ENCODE peak calls at places on chromosomes 6 and 20, in five cellular contexts. G is stimulated activated CD4-positive, alpha-beta T cell treated with anti-CD3 and anti-CD28 coated beads, Interleukin-12 subunit alpha, Interleukin-12 subunit beta, amount 100 ng/mL, for 48 hours; E is NCI-H510A treated with DMSO at 0.1 percent for 48 hours; H is activated naive CD4-positive, alpha-beta T cell treated with anti-CD3 and anti-CD28 coated beads, Interleukin-2, amount 10 ng/mL, durations not matched to agents 7 days and 5 days; K is B cell. Z is an unnamed sample.

GRCh38 chr6:71537717-71538116 is 249.1 kb downstream of the OGFRL1 start:
- DNase-seq in K (no peak), E (no peak), H (no peak), G (no peak), Z (no peak)

GRCh38 chr6:119467478-119468081 is 118.0 kb upstream of the MAN1A1 start:
- DNase-seq in H (no peak), E (no peak), G (no peak), K (no peak), Z (no peak)

GRCh38 chr20:4472906-4473305 is 248.8 kb upstream of the PRND start:
- DNase-seq in E (no peak), G (no peak), H (no peak), K (no peak), Z (no peak)

GRCh38 chr6:89282749-89283148 is 32.4 kb downstream of the GABRR2 start:
- DNase-seq in K (no peak), H (no peak), G (no peak), E (no peak), Z (no peak)

GRCh38 chr20:44772636-44773035 is 27.0 kb downstream of the KCNK15 start:
- DNase-seq in G (no peak), E (no peak), K (no peak), H (no peak), Z (no peak)

GRCh38 chr6:1837868-1838267 is 228.2 kb downstream of the FOXC1 start:
- DNase-seq in E (no peak), H (no peak), G (no peak), K (no peak), Z (no peak)

GRCh38 chr6:36110053-36110452 is 20.3 kb upstream of the MAPK13 start:
- DNase-seq in G (no peak), E (no peak), H (no peak), K (no peak), Z (no peak)

GRCh38 chr6:89970609-89971337 is 76.5 kb downstream of the GJA10 start:
- DNase-seq in H (no peak), E (peak), G (no peak), K (no peak), Z (no peak)

Z was measured in retinal pigment epithelial cell.